ENCODE peak calls at places on chromosomes 3 and 15, in eight cellular contexts. A is psoas muscle; W is left ventricle myocardium inferior; U is effector memory CD4-positive, alpha-beta T cell; Y is CD8-positive, alpha-beta memory T cell; C is neuronal stem cell; O is OCI-LY7; F is thoracic aorta. G is an unnamed sample. For H3K4me1, the result is how much of the 10 kb centered on the place peaks cover.

GRCh38 chr3:178112134-178112533 is 424.1 kb upstream of the KCNMB2 start:
- DNase-seq in Y (no peak), C (no peak), O (no peak), W (no peak), A (no peak), F (no peak), U (no peak), G (no peak)

GRCh38 chr15:65377105-65377975 is 462 bp downstream of the IGDCC3 start:
- DNase-seq in U (no peak), A (peak), Y (no peak), O (no peak), W (no peak), C (no peak), F (no peak), G (no peak)

GRCh38 chr15:76576526-76577279 is 240.1 kb downstream of the ISL2 start:
- DNase-seq in Y (no peak), C (no peak), A (peak), U (no peak), W (peak), O (no peak), F (peak), G (no peak)

GRCh38 chr15:48205981-48206380 is at the start of gene SLC12A1:
- DNase-seq in Y (no peak), W (no peak), A (no peak), C (no peak), O (no peak), U (no peak), F (no peak), G (no peak)

GRCh38 chr15:54033954-54034458 is 55.8 kb downstream of the UNC13C start:
- DNase-seq in C (no peak), F (no peak), A (no peak), W (no peak), O (no peak), U (no peak), Y (no peak), G (no peak)

GRCh38 chr15:74821091-74821789 is 5.2 kb upstream of the CPLX3 start:
- DNase-seq in W (no peak), U (no peak), C (no peak), A (no peak), F (no peak), Y (no peak), O (peak), G (no peak)

GRCh38 chr15:31082771-31083393 is 18.6 kb downstream of the TRPM1 start:
- DNase-seq in F (no peak), U (no peak), W (no peak), A (no peak), C (no peak), O (no peak), Y (no peak), G (no peak)

GRCh38 chr3:48405343-48405881 is 24.5 kb downstream of the PLXNB1 start:
- DNase-seq in U (no peak), W (no peak), O (no peak), F (no peak), A (peak), C (no peak), Y (peak), G (no peak)

GRCh38 chr3:173028351-173028750 is 112.7 kb downstream of the SPATA16 start:
- DNase-seq in Y (no peak), W (no peak), C (no peak), O (no peak), U (no peak), A (no peak), F (no peak), G (no peak)

GRCh38 chr3:179898024-179898423 is 138.7 kb downstream of the PEX5L start:
- DNase-seq in O (peak), U (no peak), C (peak), W (no peak), A (no peak), F (no peak), Y (no peak), G (peak)

GRCh38 chr15:62066663-62067447 is at the start of gene C2CD4A:
- DNase-seq in U (peak), O (peak), C (peak), F (no peak), Y (peak), W (peak), A (peak), G (peak)

GRCh38 chr3:10552631-10552943 is 47.2 kb upstream of the ATP2B2 start:
- DNase-seq in A (no peak), O (no peak), W (no peak), F (no peak), C (no peak), Y (no peak), U (no peak), G (peak)

GRCh38 chr3:31038086-31038737 is 143.8 kb upstream of the GADL1 start:
- DNase-seq in F (no peak), C (no peak), W (no peak), Y (no peak), U (no peak), A (no peak), O (no peak), G (no peak)

GRCh38 chr3:188432826-188433525 is 279.0 kb downstream of the LPP start:
- DNase-seq in Y (no peak), W (no peak), C (no peak), A (no peak), F (no peak), U (no peak), O (no peak), G (peak)

GRCh38 chr15:67030036-67030762 is 35.2 kb upstream of the SMAD3 start:
- DNase-seq in A (no peak), W (no peak), C (peak), O (no peak), Y (no peak), U (no peak), F (no peak), G (no peak)

GRCh38 chr3:39668420-39668819 is 141.0 kb upstream of the MYRIP start:
- DNase-seq in U (no peak), C (peak), W (no peak), Y (no peak), A (no peak), F (no peak), O (peak), G (no peak)

GRCh38 chr3:99696497-99696896 is 58.1 kb downstream of the COL8A1 start:
- DNase-seq in W (no peak), A (no peak), F (no peak), U (no peak), Y (no peak), C (no peak), O (no peak), G (no peak)

GRCh38 chr3:169478566-169479313 is 184.8 kb downstream of the MECOM start:
- DNase-seq in W (no peak), U (no peak), F (no peak), O (no peak), A (no peak), C (no peak), Y (no peak), G (no peak)

GRCh38 chr3:144162042-144162441 is 190.4 kb downstream of the DIPK2A start:
- DNase-seq in U (no peak), A (no peak), W (no peak), C (no peak), O (no peak), Y (no peak), F (no peak), G (no peak)

GRCh38 chr3:171049831-171050444 is 23.4 kb upstream of the SLC2A2 start:
- DNase-seq in C (peak), Y (peak), O (peak), F (no peak), U (no peak), W (peak), A (peak), G (peak)

GRCh38 chr3:137131081-137131480 is 173.3 kb downstream of the IL20RB start:
- DNase-seq in F (no peak), A (no peak), U (no peak), Y (no peak), W (no peak), O (no peak), C (no peak), G (no peak)

GRCh38 chr3:150348500-150348899 is 59.6 kb upstream of the TSC22D2 start:
- DNase-seq in W (no peak), U (no peak), F (no peak), O (no peak), A (no peak), Y (no peak), C (no peak), G (no peak)

GRCh38 chr3:52119826-52120225 is 34.4 kb downstream of the POC1A start:
- DNase-seq in O (no peak), F (no peak), Y (no peak), C (no peak), A (no peak), W (no peak), U (no peak), G (no peak)

GRCh38 chr3:128879991-128880390 is 571 bp downstream of the ACAD9 start:
- DNase-seq in A (no peak), Y (no peak), F (no peak), U (no peak), W (no peak), O (peak), C (no peak), G (no peak)

GRCh38 chr15:20659265-20659664 is 117.7 kb upstream of the GOLGA6L6 start:
- DNase-seq in W (no peak), C (no peak), O (no peak), F (no peak), U (no peak), A (no peak), Y (no peak), G (no peak)

GRCh38 chr3:40118031-40118610 is 191.4 kb upstream of the EIF1B start:
- DNase-seq in Y (no peak), F (no peak), A (no peak), U (no peak), W (no peak), O (no peak), C (no peak), G (no peak)

GRCh38 chr15:57216288-57216687 is 160.0 kb upstream of the CGNL1 start:
- DNase-seq in W (no peak), A (no peak), Y (no peak), O (no peak), F (no peak), C (no peak), U (no peak), G (no peak)

GRCh38 chr15:65824941-65825544 is 33.0 kb upstream of the DENND4A start:
- DNase-seq in A (peak), W (no peak), C (no peak), Y (no peak), O (no peak), U (no peak), F (no peak), G (no peak)

GRCh38 chr3:82875401-82875800 is 1114.0 kb upstream of the GBE1 start:
- DNase-seq in U (no peak), C (no peak), O (no peak), W (no peak), A (no peak), F (no peak), Y (no peak), G (no peak)

GRCh38 chr15:84979651-84980050 is 2.0 kb upstream of the PDE8A start:
- DNase-seq in U (no peak), W (peak), Y (no peak), A (peak), C (no peak), O (no peak), F (no peak), G (no peak)

GRCh38 chr3:113166719-113167492 is 44.5 kb upstream of the BOC start:
- DNase-seq in W (peak), F (no peak), A (peak), Y (no peak), U (no peak), O (no peak), C (peak), G (no peak)

GRCh38 chr3:180295811-180296210 is 259.1 kb upstream of the PEX5L start:
- DNase-seq in C (no peak), W (no peak), A (no peak), U (no peak), O (no peak), Y (no peak), F (no peak), G (no peak)

GRCh38 chr3:150145659-150146058 is 175.0 kb upstream of the PFN2 start:
- DNase-seq in U (no peak), C (no peak), A (no peak), W (no peak), O (no peak), F (no peak), Y (no peak), G (no peak)

GRCh38 chr15:39885099-39885777 is 34.8 kb downstream of the GPR176 start:
- DNase-seq in Y (no peak), A (no peak), O (no peak), U (no peak), W (no peak), F (no peak), C (no peak), G (no peak)
- H3K4me1 ChIP-seq in Y (under half), A (under half), O (under half), U (under half), W (under half), F (under half), C (under half), G (under half)

DNA sequence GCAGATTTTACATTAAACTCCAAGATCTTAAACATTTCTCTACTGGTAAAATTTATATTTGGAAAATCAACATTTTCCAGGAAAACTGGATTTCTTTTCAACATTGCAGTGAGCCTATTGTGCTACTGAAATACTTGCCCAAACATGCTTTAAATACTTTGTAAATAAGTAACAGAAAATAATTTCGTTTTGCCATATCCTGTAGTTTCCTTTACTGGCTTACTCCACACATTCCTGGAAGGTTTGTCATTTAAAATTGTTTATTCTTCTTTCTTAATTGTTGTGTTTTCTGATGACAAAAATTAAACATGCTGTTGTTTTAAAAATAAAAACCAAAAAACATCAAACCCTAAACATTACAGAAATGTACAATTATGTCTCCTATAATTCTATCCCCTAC is 22.0 kb downstream of the ACAD11 start:
- DNase-seq in A (no peak), Y (no peak), W (no peak), C (no peak), F (no peak), O (no peak), U (no peak), G (no peak)
- H3K4me3 ChIP-seq in A (no peak), Y (no peak), W (no peak), C (no peak), F (no peak), O (no peak), U (no peak), G (no peak)

DNA sequence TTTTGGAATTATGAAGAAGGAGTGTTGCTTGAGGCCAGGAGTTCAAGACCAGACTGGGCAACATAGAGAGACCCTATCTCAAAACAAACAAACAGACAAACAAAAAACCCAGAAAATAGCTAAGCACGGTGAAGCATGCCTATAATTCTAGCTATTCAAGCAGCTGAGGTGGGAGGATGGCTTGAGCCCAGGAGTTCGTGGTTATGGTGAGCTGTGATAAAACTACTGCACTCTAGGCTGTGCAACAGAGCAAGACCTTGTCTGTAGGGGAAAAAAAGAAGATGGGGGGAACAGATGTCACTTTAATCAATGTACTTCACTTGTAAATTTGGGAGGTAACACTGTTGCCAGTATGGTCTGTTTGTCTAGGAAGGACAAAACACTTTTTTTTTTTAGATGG is 18.7 kb upstream of the EOMES start:
- DNase-seq in W (no peak), U (no peak), O (no peak), F (no peak), Y (no peak), C (no peak), A (no peak), G (no peak)
- H3K27ac ChIP-seq in W (no peak), U (no peak), O (no peak), F (no peak), Y (no peak), C (no peak), A (no peak), G (no peak)

DNA sequence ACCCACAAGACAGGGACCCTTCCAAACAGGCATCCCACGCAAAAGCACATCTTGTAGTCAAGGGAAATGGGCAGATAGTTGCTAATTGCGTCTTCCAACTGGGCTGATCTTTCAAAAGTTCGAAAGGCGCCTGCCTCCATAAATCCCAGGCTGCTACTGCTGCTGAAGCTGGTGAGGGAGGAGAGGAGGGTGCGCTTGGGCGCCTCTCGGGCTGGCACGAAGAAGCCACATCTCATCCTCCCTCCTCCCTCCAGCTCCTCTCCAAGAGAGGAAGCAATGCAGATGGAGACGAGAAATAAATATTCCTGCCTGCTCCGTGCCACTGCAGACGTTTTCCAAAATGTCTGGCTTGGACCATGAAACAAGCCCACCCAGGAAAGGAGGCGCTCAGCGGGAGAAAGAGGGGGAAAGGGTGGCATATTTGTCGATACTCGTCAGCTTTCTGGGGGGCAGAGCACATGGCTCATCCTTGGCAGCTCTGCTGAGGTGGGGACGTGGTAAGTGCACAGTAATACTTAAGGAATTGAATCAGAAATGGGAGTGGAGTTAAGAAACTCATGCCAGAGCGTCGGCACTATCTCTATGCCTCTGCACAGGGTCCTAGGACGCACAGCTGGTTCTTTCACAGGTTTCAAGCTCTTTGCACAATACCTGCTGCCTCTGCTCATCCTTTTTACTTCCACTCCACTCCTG is 88.9 kb upstream of the FEZF2 start:
- DNase-seq in Y (no peak), U (no peak), W (no peak), C (no peak), A (no peak), O (no peak), F (no peak), G (no peak)
- H3K4me1 ChIP-seq in Y (under half), U (under half), W (under half), C (under half), A (under half), O (under half), F (under half), G (under half)

GRCh38 chr3:147389265-147390175 is 16.8 kb downstream of the ZIC4 start:
- DNase-seq in U (no peak), O (no peak), Y (no peak), A (no peak), F (no peak), C (no peak), W (no peak), G (no peak)

GRCh38 chr3:147385059-147386012 is 21.0 kb downstream of the ZIC4 start:
- DNase-seq in Y (no peak), U (no peak), O (no peak), F (no peak), C (no peak), A (no peak), W (no peak), G (no peak)

GRCh38 chr3:147390589-147391569 is 15.5 kb downstream of the ZIC4 start:
- DNase-seq in C (no peak), A (no peak), Y (no peak), U (no peak), O (no peak), F (no peak), W (no peak), G (no peak)

GRCh38 chr3:147388395-147389264 is 17.7 kb downstream of the ZIC4 start:
- DNase-seq in F (no peak), A (no peak), W (no peak), O (no peak), C (no peak), Y (no peak), U (no peak), G (no peak)

DNA sequence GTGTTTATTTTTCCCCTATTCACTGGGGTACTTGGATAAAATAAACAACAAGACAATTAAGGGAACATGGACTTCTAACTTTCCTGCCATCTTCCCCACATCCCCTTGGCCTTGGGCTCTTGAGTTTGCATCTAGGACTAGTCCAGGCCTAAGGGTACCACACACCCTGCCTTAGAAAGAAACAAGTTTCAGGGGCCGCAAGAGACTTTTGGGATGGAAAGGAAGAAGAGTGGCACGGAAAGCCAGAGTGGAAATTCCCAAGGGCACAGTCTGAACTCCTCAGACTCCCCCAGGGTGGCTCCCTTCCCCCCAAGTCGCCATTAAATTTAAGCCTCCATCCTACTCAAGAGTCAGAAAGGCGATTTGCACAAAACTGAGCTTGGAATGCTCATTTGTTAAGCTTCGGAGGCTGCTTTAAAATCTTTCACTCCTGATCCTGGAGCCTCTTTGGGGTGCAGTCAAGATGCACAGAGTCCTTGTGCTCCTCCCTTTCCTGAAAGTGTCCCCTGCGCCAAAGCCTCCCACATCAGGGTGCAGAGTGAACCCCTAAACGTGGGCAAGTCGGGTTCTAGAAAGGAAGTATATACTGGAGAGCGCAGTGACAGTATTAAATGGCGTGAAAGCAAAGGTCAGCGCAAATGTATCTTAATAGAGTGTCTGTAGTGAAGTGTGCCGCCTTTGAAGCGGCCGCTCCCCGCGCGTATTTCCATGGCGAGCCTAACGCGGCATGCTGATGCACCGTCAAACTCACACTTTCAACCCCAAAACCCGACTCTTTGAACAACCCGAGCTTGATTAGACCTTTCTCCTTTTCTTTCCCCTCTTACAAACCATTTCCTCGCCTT is 18.6 kb downstream of the ZIC4 start:
- DNase-seq in F (no peak), O (no peak), W (no peak), A (no peak), Y (no peak), C (no peak), U (no peak), G (no peak)
- H3K4me3 ChIP-seq in F (no peak), O (no peak), W (no peak), A (no peak), Y (no peak), C (peak), U (no peak), G (no peak)

G was measured in CD4-positive, alpha-beta memory T cell.